ENCODE peak calls at places on chromosomes 11 and 22, in ten cellular contexts. One of them, this sample, is unnamed.

GRCh38 chr11:107140988-107141387 is 122.7 kb upstream of the GUCY1A2 start:
- DNase-seq in IMR-90: no peak
- DNase-seq in left lung: no peak
- DNase-seq in breast epithelium: no peak
- DNase-seq in heart right ventricle: no peak
- DNase-seq in mucosa of descending colon: no peak
- DNase-seq in CD4-positive, alpha-beta T cell: no peak
- DNase-seq in PC-9: no peak
- DNase-seq in MCF 10A: no peak
- DNase-seq in HFF-Myc: no peak
- DNase-seq in this sample: no peak

GRCh38 chr11:120516461-120517389 is 5.2 kb downstream of the GRIK4 start:
- DNase-seq in PC-9: no peak
- DNase-seq in IMR-90: no peak
- DNase-seq in heart right ventricle: no peak
- DNase-seq in CD4-positive, alpha-beta T cell: no peak
- DNase-seq in breast epithelium: peak
- DNase-seq in HFF-Myc: no peak
- DNase-seq in MCF 10A: no peak
- DNase-seq in left lung: peak
- DNase-seq in mucosa of descending colon: no peak
- DNase-seq in this sample: no peak

GRCh38 chr11:32706985-32707736 is 87.3 kb downstream of the CCDC73 start:
- DNase-seq in heart right ventricle: no peak
- DNase-seq in CD4-positive, alpha-beta T cell: no peak
- DNase-seq in HFF-Myc: peak
- DNase-seq in left lung: no peak
- DNase-seq in IMR-90: peak
- DNase-seq in mucosa of descending colon: no peak
- DNase-seq in MCF 10A: peak
- DNase-seq in PC-9: no peak
- DNase-seq in breast epithelium: no peak
- DNase-seq in this sample: no peak

GRCh38 chr11:109789911-109790310 is 303.3 kb upstream of the ZC3H12C start:
- DNase-seq in heart right ventricle: no peak
- DNase-seq in CD4-positive, alpha-beta T cell: no peak
- DNase-seq in MCF 10A: no peak
- DNase-seq in mucosa of descending colon: no peak
- DNase-seq in IMR-90: peak
- DNase-seq in breast epithelium: no peak
- DNase-seq in HFF-Myc: no peak
- DNase-seq in PC-9: no peak
- DNase-seq in left lung: no peak
- DNase-seq in this sample: no peak

GRCh38 chr11:14075118-14075601 is 112.6 kb downstream of the SPON1 start:
- DNase-seq in heart right ventricle: no peak
- DNase-seq in IMR-90: no peak
- DNase-seq in left lung: no peak
- DNase-seq in CD4-positive, alpha-beta T cell: peak
- DNase-seq in breast epithelium: no peak
- DNase-seq in HFF-Myc: no peak
- DNase-seq in PC-9: no peak
- DNase-seq in MCF 10A: peak
- DNase-seq in mucosa of descending colon: no peak
- DNase-seq in this sample: no peak

GRCh38 chr11:70507466-70508230 is 109.3 kb downstream of the CTTN start:
- DNase-seq in PC-9: no peak
- DNase-seq in IMR-90: no peak
- DNase-seq in MCF 10A: no peak
- DNase-seq in mucosa of descending colon: peak
- DNase-seq in HFF-Myc: no peak
- DNase-seq in breast epithelium: no peak
- DNase-seq in left lung: peak
- DNase-seq in heart right ventricle: no peak
- DNase-seq in CD4-positive, alpha-beta T cell: no peak
- DNase-seq in this sample: no peak

GRCh38 chr22:28442951-28443876 is 236.4 kb downstream of the TTC28 start:
- DNase-seq in IMR-90: peak
- DNase-seq in mucosa of descending colon: peak
- DNase-seq in heart right ventricle: peak
- DNase-seq in PC-9: peak
- DNase-seq in CD4-positive, alpha-beta T cell: no peak
- DNase-seq in HFF-Myc: no peak
- DNase-seq in breast epithelium: no peak
- DNase-seq in left lung: peak
- DNase-seq in MCF 10A: no peak
- DNase-seq in this sample: peak

GRCh38 chr11:96279421-96280290 is 63.3 kb downstream of the MAML2 start:
- DNase-seq in left lung: no peak
- DNase-seq in CD4-positive, alpha-beta T cell: no peak
- DNase-seq in HFF-Myc: no peak
- DNase-seq in heart right ventricle: no peak
- DNase-seq in PC-9: peak
- DNase-seq in IMR-90: peak
- DNase-seq in breast epithelium: no peak
- DNase-seq in mucosa of descending colon: no peak
- DNase-seq in MCF 10A: peak
- DNase-seq in this sample: no peak

GRCh38 chr11:84234462-84235202 is 948.5 kb upstream of the CCDC90B start:
- DNase-seq in heart right ventricle: no peak
- DNase-seq in breast epithelium: no peak
- DNase-seq in IMR-90: no peak
- DNase-seq in PC-9: no peak
- DNase-seq in MCF 10A: no peak
- DNase-seq in left lung: no peak
- DNase-seq in HFF-Myc: no peak
- DNase-seq in CD4-positive, alpha-beta T cell: no peak
- DNase-seq in mucosa of descending colon: no peak
- DNase-seq in this sample: no peak

GRCh38 chr11:115918579-115918978 is 414.4 kb upstream of the CADM1 start:
- DNase-seq in PC-9: no peak
- DNase-seq in mucosa of descending colon: no peak
- DNase-seq in HFF-Myc: no peak
- DNase-seq in breast epithelium: no peak
- DNase-seq in left lung: no peak
- DNase-seq in heart right ventricle: no peak
- DNase-seq in MCF 10A: no peak
- DNase-seq in IMR-90: no peak
- DNase-seq in CD4-positive, alpha-beta T cell: no peak
- DNase-seq in this sample: no peak

GRCh38 chr22:26516503-26516902 is 4.2 kb upstream of the TFIP11 start:
- DNase-seq in breast epithelium: no peak
- DNase-seq in mucosa of descending colon: no peak
- DNase-seq in MCF 10A: no peak
- DNase-seq in PC-9: no peak
- DNase-seq in HFF-Myc: no peak
- DNase-seq in IMR-90: no peak
- DNase-seq in heart right ventricle: no peak
- DNase-seq in CD4-positive, alpha-beta T cell: no peak
- DNase-seq in left lung: no peak
- DNase-seq in this sample: no peak

GRCh38 chr11:33699515-33700424 is 856 bp downstream of the C11orf91 start:
- DNase-seq in heart right ventricle: peak
- DNase-seq in mucosa of descending colon: peak
- DNase-seq in breast epithelium: no peak
- DNase-seq in IMR-90: no peak
- DNase-seq in HFF-Myc: no peak
- DNase-seq in left lung: no peak
- DNase-seq in MCF 10A: no peak
- DNase-seq in CD4-positive, alpha-beta T cell: no peak
- DNase-seq in PC-9: no peak
- DNase-seq in this sample: no peak

GRCh38 chr22:50576070-50576469 is 2.2 kb downstream of the CPT1B start:
- DNase-seq in CD4-positive, alpha-beta T cell: no peak
- DNase-seq in PC-9: peak
- DNase-seq in IMR-90: peak
- DNase-seq in mucosa of descending colon: no peak
- DNase-seq in breast epithelium: no peak
- DNase-seq in heart right ventricle: no peak
- DNase-seq in left lung: no peak
- DNase-seq in MCF 10A: peak
- DNase-seq in HFF-Myc: peak
- DNase-seq in this sample: peak

GRCh38 chr11:115803341-115803740 is 299.1 kb upstream of the CADM1 start:
- DNase-seq in MCF 10A: no peak
- DNase-seq in breast epithelium: no peak
- DNase-seq in left lung: no peak
- DNase-seq in CD4-positive, alpha-beta T cell: no peak
- DNase-seq in heart right ventricle: no peak
- DNase-seq in mucosa of descending colon: no peak
- DNase-seq in HFF-Myc: no peak
- DNase-seq in IMR-90: no peak
- DNase-seq in PC-9: no peak
- DNase-seq in this sample: no peak

GRCh38 chr11:111635706-111636045 is 33.4 kb downstream of the SIK2 start:
- DNase-seq in HFF-Myc: no peak
- DNase-seq in MCF 10A: no peak
- DNase-seq in breast epithelium: no peak
- DNase-seq in mucosa of descending colon: no peak
- DNase-seq in heart right ventricle: peak
- DNase-seq in IMR-90: peak
- DNase-seq in PC-9: no peak
- DNase-seq in CD4-positive, alpha-beta T cell: no peak
- DNase-seq in left lung: no peak
- DNase-seq in this sample: no peak

GRCh38 chr22:27642104-27642800 is 159.3 kb downstream of the MN1 start:
- DNase-seq in PC-9: no peak
- DNase-seq in MCF 10A: no peak
- DNase-seq in IMR-90: no peak
- DNase-seq in CD4-positive, alpha-beta T cell: no peak
- DNase-seq in breast epithelium: no peak
- DNase-seq in heart right ventricle: no peak
- DNase-seq in left lung: no peak
- DNase-seq in HFF-Myc: no peak
- DNase-seq in mucosa of descending colon: no peak
- DNase-seq in this sample: no peak

GRCh38 chr11:116379185-116379828 is 393.5 kb downstream of the BUD13 start:
- DNase-seq in CD4-positive, alpha-beta T cell: no peak
- DNase-seq in MCF 10A: peak
- DNase-seq in heart right ventricle: peak
- DNase-seq in left lung: no peak
- DNase-seq in breast epithelium: no peak
- DNase-seq in IMR-90: peak
- DNase-seq in mucosa of descending colon: no peak
- DNase-seq in HFF-Myc: no peak
- DNase-seq in PC-9: peak
- DNase-seq in this sample: peak

GRCh38 chr22:48754611-48755331 is 1072.9 kb downstream of the BRD1 start:
- DNase-seq in MCF 10A: no peak
- DNase-seq in PC-9: no peak
- DNase-seq in IMR-90: no peak
- DNase-seq in left lung: no peak
- DNase-seq in mucosa of descending colon: peak
- DNase-seq in CD4-positive, alpha-beta T cell: no peak
- DNase-seq in breast epithelium: no peak
- DNase-seq in heart right ventricle: no peak
- DNase-seq in HFF-Myc: no peak
- DNase-seq in this sample: no peak

GRCh38 chr22:45228401-45228754 is 12.3 kb downstream of the KIAA0930 start:
- DNase-seq in left lung: no peak
- DNase-seq in HFF-Myc: no peak
- DNase-seq in CD4-positive, alpha-beta T cell: no peak
- DNase-seq in heart right ventricle: no peak
- DNase-seq in mucosa of descending colon: no peak
- DNase-seq in IMR-90: no peak
- DNase-seq in MCF 10A: no peak
- DNase-seq in PC-9: no peak
- DNase-seq in breast epithelium: no peak
- DNase-seq in this sample: no peak
- TF ChIP-seq CTCF in left lung: no peak
- TF ChIP-seq CTCF in HFF-Myc: no peak
- TF ChIP-seq CTCF in CD4-positive, alpha-beta T cell: no peak
- TF ChIP-seq CTCF in heart right ventricle: no peak
- TF ChIP-seq CTCF in mucosa of descending colon: no peak
- TF ChIP-seq CTCF in IMR-90: no peak
- TF ChIP-seq CTCF in MCF 10A: no peak
- TF ChIP-seq CTCF in PC-9: no peak
- TF ChIP-seq CTCF in breast epithelium: no peak
- TF ChIP-seq CTCF in this sample: no peak

GRCh38 chr11:124071622-124071948 is 30.5 kb upstream of the OR10G7 start:
- DNase-seq in MCF 10A: no peak
- DNase-seq in heart right ventricle: no peak
- DNase-seq in mucosa of descending colon: no peak
- DNase-seq in PC-9: no peak
- DNase-seq in breast epithelium: no peak
- DNase-seq in HFF-Myc: no peak
- DNase-seq in IMR-90: no peak
- DNase-seq in left lung: no peak
- DNase-seq in CD4-positive, alpha-beta T cell: no peak
- DNase-seq in this sample: no peak
- TF ChIP-seq CTCF in MCF 10A: no peak
- TF ChIP-seq CTCF in heart right ventricle: no peak
- TF ChIP-seq CTCF in mucosa of descending colon: no peak
- TF ChIP-seq CTCF in PC-9: peak
- TF ChIP-seq CTCF in breast epithelium: no peak
- TF ChIP-seq CTCF in HFF-Myc: no peak
- TF ChIP-seq CTCF in IMR-90: no peak
- TF ChIP-seq CTCF in left lung: no peak
- TF ChIP-seq CTCF in CD4-positive, alpha-beta T cell: peak
- TF ChIP-seq CTCF in this sample: peak

DNA sequence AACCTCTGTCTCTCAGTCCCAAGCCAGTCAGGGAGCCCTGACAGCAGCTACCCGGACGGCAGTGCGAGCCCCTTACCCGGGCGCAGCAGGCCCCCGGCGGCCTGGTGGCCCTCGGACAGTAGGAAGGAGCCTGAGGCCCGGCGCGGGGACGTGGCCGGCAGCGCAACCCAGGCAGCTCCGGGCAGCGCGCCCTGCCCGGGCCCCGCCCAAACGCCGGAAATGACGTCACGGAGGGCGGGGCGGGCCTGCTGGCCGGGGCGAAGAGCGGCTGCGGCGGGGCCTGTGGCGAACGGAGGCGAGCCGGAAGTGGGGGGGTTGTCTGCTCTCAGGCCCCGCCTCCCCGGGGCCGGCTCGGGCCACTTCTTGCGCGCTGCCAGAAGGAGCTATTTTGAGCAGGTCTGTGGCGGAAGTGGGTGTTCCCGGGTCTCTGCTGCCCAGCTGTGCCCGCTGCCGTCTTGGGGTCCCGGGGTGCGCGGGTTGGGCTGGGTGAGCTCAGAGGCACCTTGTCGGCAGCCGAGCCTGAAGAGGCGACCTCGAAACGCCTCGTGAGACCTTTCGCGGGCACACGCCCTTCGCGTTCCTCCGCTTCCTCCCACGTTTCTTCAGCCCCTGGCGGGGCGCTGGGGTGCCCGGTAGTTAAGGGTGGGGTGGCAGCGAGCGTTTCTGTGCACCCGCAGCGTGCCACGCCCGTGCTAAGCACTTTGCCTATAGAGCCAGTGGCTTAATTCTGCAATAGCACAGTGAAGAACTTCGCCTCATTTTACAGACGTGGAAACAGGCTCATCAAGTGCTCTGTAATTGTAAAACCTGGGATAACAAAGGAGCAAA is at the start of gene C11orf24:
- DNase-seq in breast epithelium: peak
- DNase-seq in heart right ventricle: peak
- DNase-seq in HFF-Myc: peak
- DNase-seq in IMR-90: peak
- DNase-seq in CD4-positive, alpha-beta T cell: peak
- DNase-seq in mucosa of descending colon: peak
- DNase-seq in left lung: peak
- DNase-seq in PC-9: peak
- DNase-seq in MCF 10A: peak
- DNase-seq in this sample: peak
- TF ChIP-seq CTCF in breast epithelium: no peak
- TF ChIP-seq CTCF in heart right ventricle: no peak
- TF ChIP-seq CTCF in HFF-Myc: no peak
- TF ChIP-seq CTCF in IMR-90: no peak
- TF ChIP-seq CTCF in CD4-positive, alpha-beta T cell: no peak
- TF ChIP-seq CTCF in mucosa of descending colon: no peak
- TF ChIP-seq CTCF in left lung: no peak
- TF ChIP-seq CTCF in PC-9: no peak
- TF ChIP-seq CTCF in MCF 10A: no peak
- TF ChIP-seq CTCF in this sample: no peak

GRCh38 chr22:43946391-43946680 is 8.9 kb upstream of the SAMM50 start:
- DNase-seq in CD4-positive, alpha-beta T cell: no peak
- DNase-seq in IMR-90: no peak
- DNase-seq in HFF-Myc: no peak
- DNase-seq in mucosa of descending colon: no peak
- DNase-seq in breast epithelium: no peak
- DNase-seq in MCF 10A: no peak
- DNase-seq in heart right ventricle: no peak
- DNase-seq in left lung: no peak
- DNase-seq in PC-9: no peak
- DNase-seq in this sample: no peak
- TF ChIP-seq CTCF in CD4-positive, alpha-beta T cell: no peak
- TF ChIP-seq CTCF in IMR-90: no peak
- TF ChIP-seq CTCF in HFF-Myc: no peak
- TF ChIP-seq CTCF in mucosa of descending colon: no peak
- TF ChIP-seq CTCF in breast epithelium: no peak
- TF ChIP-seq CTCF in MCF 10A: no peak
- TF ChIP-seq CTCF in heart right ventricle: no peak
- TF ChIP-seq CTCF in left lung: no peak
- TF ChIP-seq CTCF in PC-9: no peak
- TF ChIP-seq CTCF in this sample: no peak

This sample was measured in endothelial cell.